ENCODE peak calls at places on chromosomes 4 and X, in four cellular contexts. B, N, Y and W are unnamed samples.

GRCh38 chr4:149793459-149793858 is 22.2 kb downstream of the IQCM start:
- DNase-seq in B (no peak), N (no peak), Y (no peak), W (no peak)

GRCh38 chr4:161916010-161916409 is 247.8 kb downstream of the FSTL5 start:
- DNase-seq in B (no peak), N (no peak), Y (no peak), W (no peak)

GRCh38 chr4:123701046-123701445 is 304.5 kb downstream of the SPRY1 start:
- DNase-seq in B (no peak), N (no peak), Y (no peak), W (no peak)

GRCh38 chr4:2416564-2417195 is 1.8 kb downstream of the ZFYVE28 start:
- DNase-seq in B (no peak), N (peak), Y (no peak), W (no peak)

GRCh38 chr4:100816646-100817045 is 298.8 kb upstream of the EMCN start:
- DNase-seq in B (no peak), N (no peak), Y (no peak), W (no peak)

GRCh38 chr4:37891221-37892159 is 606 bp downstream of the TBC1D1 start:
- DNase-seq in B (peak), N (peak), Y (peak), W (peak)

GRCh38 chr4:110681381-110681780 is 58.5 kb upstream of the PITX2 start:
- DNase-seq in B (no peak), N (no peak), Y (no peak), W (no peak)

GRCh38 chr4:151434183-151434860 is 25.3 kb downstream of the FHIP1A start:
- DNase-seq in B (no peak), N (no peak), Y (no peak), W (no peak)

GRCh38 chr4:19375931-19376330 is 875.8 kb upstream of the SLIT2 start:
- DNase-seq in B (no peak), N (no peak), Y (no peak), W (no peak)

GRCh38 chr4:168164915-168165548 is 72.7 kb downstream of the ANXA10 start:
- DNase-seq in B (no peak), N (no peak), Y (no peak), W (no peak)

DNA sequence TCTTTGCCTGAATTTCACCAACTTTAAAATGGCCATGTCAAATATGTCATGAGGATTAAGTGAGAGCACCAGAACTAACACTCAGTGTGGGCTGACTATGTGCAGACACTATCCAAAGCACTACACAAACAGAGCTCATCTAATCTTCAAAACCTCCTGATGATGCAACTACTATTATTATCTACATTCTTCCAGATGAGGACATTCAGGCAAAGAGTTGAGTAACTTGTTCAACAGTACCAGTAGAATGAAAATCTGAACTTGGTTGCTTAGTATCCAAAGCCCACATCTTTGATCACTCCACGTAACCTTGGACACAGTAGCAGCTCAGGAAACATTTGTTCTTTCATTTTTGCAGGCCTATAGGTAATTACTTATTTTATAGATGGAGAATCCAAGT is 90.1 kb downstream of the ATP8A1 start:
- DNase-seq in B (no peak), N (no peak), Y (no peak), W (no peak)
- TF ChIP-seq SPI1 in B (no peak), N (no peak), Y (no peak), W (no peak)

DNA sequence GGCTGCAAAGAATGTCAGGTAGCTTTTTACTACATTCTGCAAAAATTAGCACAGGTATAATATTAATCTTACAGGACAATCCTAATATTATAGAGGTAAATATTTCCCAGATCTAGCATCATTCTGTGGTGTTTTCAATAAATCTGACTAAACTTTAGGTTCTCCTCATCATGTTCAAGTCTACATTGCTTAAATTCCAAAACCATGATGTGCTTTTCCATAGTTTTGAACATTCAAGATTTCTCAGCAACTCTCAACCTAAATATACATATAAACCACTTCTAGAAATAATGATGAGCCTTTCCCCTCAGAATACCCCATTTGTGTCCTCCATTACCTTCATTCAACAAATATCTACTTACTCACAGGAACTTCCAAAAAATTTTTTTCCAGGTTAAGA is 23.1 kb downstream of the EIF4E start:
- DNase-seq in B (no peak), N (no peak), Y (no peak), W (no peak)
- TF ChIP-seq SPI1 in B (no peak), N (no peak), Y (no peak), W (no peak)

DNA sequence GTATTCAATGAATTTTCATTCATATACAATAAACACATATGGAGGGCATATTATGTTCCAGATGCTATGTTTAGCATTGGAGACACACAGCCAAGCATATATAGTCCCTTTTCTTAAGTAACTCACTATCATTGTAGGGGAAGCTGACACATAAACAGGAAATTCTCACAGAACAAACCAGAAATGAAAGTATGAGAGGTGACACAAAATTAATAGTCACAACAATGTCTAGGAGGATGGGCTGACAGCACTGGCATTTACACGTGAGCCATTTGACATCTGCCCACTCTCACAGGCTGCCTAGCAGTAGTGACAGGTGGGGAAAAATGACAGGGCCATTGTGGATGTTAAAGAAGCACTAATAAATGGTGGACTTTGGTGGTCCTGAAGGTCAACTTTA is 2.6 kb upstream of the CNOT6L start:
- DNase-seq in B (no peak), N (no peak), Y (no peak), W (no peak)
- TF ChIP-seq SPI1 in B (no peak), N (no peak), Y (no peak), W (no peak)

DNA sequence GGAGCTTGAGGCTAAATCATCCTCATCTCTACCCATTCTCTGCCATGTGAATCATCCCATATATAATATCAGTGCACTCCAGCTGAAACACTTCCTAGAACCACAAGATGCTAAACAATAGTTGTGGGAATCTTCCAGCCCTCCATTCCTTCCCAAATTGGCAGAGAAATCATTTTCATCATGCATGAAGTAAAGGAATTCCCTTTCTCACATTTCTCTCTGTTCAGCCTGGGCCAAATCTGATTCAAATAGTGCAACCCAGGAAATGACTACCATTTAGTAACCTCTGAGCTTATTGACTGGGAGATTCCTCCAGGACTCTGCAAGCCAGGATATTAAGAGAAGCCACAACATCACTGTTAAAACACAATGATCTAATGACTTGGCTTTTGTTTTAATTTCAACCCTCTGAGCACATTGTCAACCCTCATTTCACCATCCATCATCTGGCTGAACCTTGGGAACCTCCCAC is 133.7 kb downstream of the TET2 start:
- DNase-seq in B (no peak), N (no peak), Y (no peak), W (no peak)
- TF ChIP-seq SPI1 in B (no peak), N (no peak), Y (no peak), W (no peak)

DNA sequence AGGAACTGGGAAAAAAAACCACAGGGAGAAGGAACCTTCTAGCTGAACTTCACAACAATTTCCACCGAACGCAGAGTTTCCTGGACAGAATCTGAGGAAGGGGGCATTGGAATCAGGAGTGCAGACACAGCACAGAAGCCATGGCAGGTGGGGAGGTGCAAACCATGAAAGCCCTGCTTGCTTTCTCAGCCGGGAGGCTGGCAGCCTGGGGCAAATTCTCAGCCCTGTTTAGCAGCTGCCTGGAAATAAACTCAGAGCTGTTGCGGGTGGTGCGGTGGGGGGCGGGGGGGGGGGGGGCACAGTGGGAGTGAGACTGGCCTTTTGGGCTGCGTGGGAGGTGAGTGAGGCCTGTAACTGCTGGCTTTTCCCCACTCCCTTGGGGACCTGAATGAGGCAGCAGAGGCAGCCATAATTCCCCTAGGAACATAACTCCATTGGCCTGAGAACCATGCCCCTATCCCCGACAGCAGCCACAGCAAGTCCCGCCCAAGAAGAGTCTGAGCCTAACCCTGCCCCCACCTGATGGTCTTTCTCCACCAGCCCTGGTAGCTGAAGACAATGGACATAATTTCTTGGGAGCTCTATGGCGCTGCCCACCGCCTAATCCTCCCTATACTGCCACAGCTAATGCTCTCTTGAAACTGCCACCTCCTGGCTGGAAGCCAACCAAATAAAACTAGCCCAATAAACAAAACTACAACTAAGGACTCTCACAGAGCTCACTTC is 176.3 kb downstream of the FAM13A start:
- DNase-seq in B (no peak), N (no peak), Y (no peak), W (no peak)
- TF ChIP-seq SPI1 in B (no peak), N (no peak), Y (no peak), W (no peak)

GRCh38 chr4:154720618-154721267 is 23.1 kb upstream of the LRAT start:
- DNase-seq in B (no peak), N (no peak), Y (no peak), W (no peak)
- TF ChIP-seq SPI1 in B (no peak), N (no peak), Y (no peak), W (no peak)

DNA sequence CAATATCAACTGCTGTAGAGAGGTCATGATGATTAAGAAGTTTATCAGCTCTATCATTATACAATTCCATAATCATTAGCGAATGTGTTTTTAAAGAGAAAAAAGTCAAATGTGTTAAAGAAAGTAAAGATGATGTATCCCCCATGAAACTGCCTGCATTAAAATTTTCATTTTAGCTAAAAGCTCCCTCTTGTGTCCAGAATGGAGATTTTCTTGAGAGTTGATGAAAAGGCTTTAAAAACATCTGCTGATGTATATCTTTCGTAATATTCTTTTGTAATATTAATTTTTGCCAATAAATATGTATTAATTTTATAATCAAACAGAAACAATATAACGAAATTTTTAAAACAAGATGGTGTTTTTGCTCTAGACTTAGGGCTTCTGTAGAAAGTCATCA is 52.1 kb upstream of the LHFPL1 start:
- DNase-seq in B (no peak), N (no peak), Y (no peak), W (no peak)
- TF ChIP-seq SPI1 in B (no peak), N (no peak), Y (no peak), W (no peak)

GRCh38 chrX:71224969-71225368 is 1.9 kb downstream of the GJB1 start:
- DNase-seq in B (no peak), N (no peak), Y (no peak), W (peak)
- TF ChIP-seq SPI1 in B (no peak), N (no peak), Y (no peak), W (no peak)

DNA sequence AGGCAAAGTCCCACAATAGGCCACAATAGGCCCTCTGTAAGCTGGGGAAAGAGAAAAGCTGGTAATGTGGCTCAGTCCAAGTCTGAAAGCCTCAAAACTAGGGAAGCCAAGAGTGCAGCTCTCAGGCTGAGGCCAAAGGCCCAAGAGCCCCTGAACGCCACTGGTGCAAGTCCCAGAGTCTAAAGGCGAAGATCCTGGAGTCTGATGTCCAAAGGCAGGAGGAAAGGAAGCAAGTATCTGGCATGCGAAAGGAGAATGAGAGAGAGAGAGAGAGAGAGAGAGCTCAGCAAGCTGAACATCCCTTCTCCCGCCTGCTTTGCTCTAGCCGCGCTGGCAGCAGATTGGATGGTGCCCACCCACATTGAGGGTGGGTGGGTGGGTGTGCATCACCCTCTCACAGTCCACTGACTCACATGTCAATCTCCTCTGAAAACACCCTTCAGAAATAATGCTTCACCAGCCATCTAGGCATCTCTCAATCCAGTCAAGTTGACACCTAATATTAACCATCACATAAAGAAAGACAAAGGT is 30.9 kb upstream of the ELF2 start:
- DNase-seq in B (no peak), N (no peak), Y (no peak), W (peak)
- TF ChIP-seq SPI1 in B (no peak), N (no peak), Y (no peak), W (no peak)